ENCODE peak calls at places on chromosomes 11 and 22, in five cellular contexts. One of them, this sample, is unnamed.

GRCh38 chr11:100681064-100681502 is 6.0 kb upstream of the ARHGAP42 start:
- DNase-seq in fibroblast of villous mesenchyme: peak
- DNase-seq in ovary: no peak
- DNase-seq in IMR-90: peak
- DNase-seq in body of pancreas: peak
- DNase-seq in this sample: no peak

GRCh38 chr11:124746621-124747243 is 5.3 kb downstream of the VSIG2 start:
- DNase-seq in body of pancreas: peak
- DNase-seq in fibroblast of villous mesenchyme: peak
- DNase-seq in ovary: no peak
- DNase-seq in IMR-90: peak
- DNase-seq in this sample: no peak

GRCh38 chr11:63620928-63621539 is 6.8 kb upstream of the PLAAT3 start:
- DNase-seq in body of pancreas: no peak
- DNase-seq in fibroblast of villous mesenchyme: no peak
- DNase-seq in ovary: no peak
- DNase-seq in IMR-90: no peak
- DNase-seq in this sample: no peak

GRCh38 chr11:43576834-43577521 is 103.6 kb upstream of the HSD17B12 start:
- DNase-seq in ovary: peak
- DNase-seq in body of pancreas: peak
- DNase-seq in IMR-90: peak
- DNase-seq in fibroblast of villous mesenchyme: peak
- DNase-seq in this sample: no peak

GRCh38 chr11:68373810-68374501 is 61.6 kb downstream of the LRP5 start:
- DNase-seq in body of pancreas: peak
- DNase-seq in ovary: no peak
- DNase-seq in IMR-90: peak
- DNase-seq in fibroblast of villous mesenchyme: peak
- DNase-seq in this sample: no peak

GRCh38 chr11:123481647-123482046 is 51.6 kb downstream of the GRAMD1B start:
- DNase-seq in fibroblast of villous mesenchyme: no peak
- DNase-seq in IMR-90: no peak
- DNase-seq in body of pancreas: no peak
- DNase-seq in ovary: no peak
- DNase-seq in this sample: no peak

GRCh38 chr22:38921126-38921525 is 36.3 kb upstream of the APOBEC3A start:
- DNase-seq in ovary: no peak
- DNase-seq in IMR-90: no peak
- DNase-seq in fibroblast of villous mesenchyme: no peak
- DNase-seq in body of pancreas: peak
- DNase-seq in this sample: no peak

GRCh38 chr11:126104420-126104819 is 41.8 kb upstream of the CDON start:
- DNase-seq in IMR-90: no peak
- DNase-seq in fibroblast of villous mesenchyme: no peak
- DNase-seq in ovary: no peak
- DNase-seq in body of pancreas: no peak
- DNase-seq in this sample: no peak

GRCh38 chr11:110601941-110602340 is 110.3 kb downstream of the ARHGAP20 start:
- DNase-seq in body of pancreas: no peak
- DNase-seq in IMR-90: no peak
- DNase-seq in fibroblast of villous mesenchyme: no peak
- DNase-seq in ovary: no peak
- DNase-seq in this sample: no peak

GRCh38 chr11:64204464-64204989 is 2.0 kb upstream of the FERMT3 start:
- DNase-seq in body of pancreas: peak
- DNase-seq in fibroblast of villous mesenchyme: peak
- DNase-seq in IMR-90: peak
- DNase-seq in ovary: peak
- DNase-seq in this sample: peak

GRCh38 chr11:119709638-119710346 is 19.2 kb downstream of the NECTIN1 start:
- DNase-seq in body of pancreas: peak
- DNase-seq in ovary: peak
- DNase-seq in IMR-90: peak
- DNase-seq in fibroblast of villous mesenchyme: peak
- DNase-seq in this sample: no peak

GRCh38 chr11:490930-491260 is 16.1 kb downstream of the RNH1 start:
- DNase-seq in ovary: no peak
- DNase-seq in IMR-90: no peak
- DNase-seq in body of pancreas: no peak
- DNase-seq in fibroblast of villous mesenchyme: no peak
- DNase-seq in this sample: no peak

GRCh38 chr11:10379022-10379421 is 74.1 kb downstream of the ADM start:
- DNase-seq in IMR-90: peak
- DNase-seq in fibroblast of villous mesenchyme: peak
- DNase-seq in ovary: no peak
- DNase-seq in body of pancreas: no peak
- DNase-seq in this sample: no peak

GRCh38 chr11:114296190-114296978 is at the start of gene NNMT:
- DNase-seq in fibroblast of villous mesenchyme: peak
- DNase-seq in body of pancreas: peak
- DNase-seq in IMR-90: peak
- DNase-seq in ovary: peak
- DNase-seq in this sample: peak

GRCh38 chr11:92457250-92457649 is 232.6 kb downstream of the FAT3 start:
- DNase-seq in IMR-90: peak
- DNase-seq in fibroblast of villous mesenchyme: no peak
- DNase-seq in ovary: no peak
- DNase-seq in body of pancreas: no peak
- DNase-seq in this sample: no peak

GRCh38 chr11:68677432-68677831 is 6.9 kb upstream of the GAL start:
- DNase-seq in body of pancreas: peak
- DNase-seq in fibroblast of villous mesenchyme: peak
- DNase-seq in ovary: no peak
- DNase-seq in IMR-90: peak
- DNase-seq in this sample: peak

GRCh38 chr11:134132808-134133207 is 63.9 kb downstream of the JAM3 start:
- DNase-seq in fibroblast of villous mesenchyme: no peak
- DNase-seq in IMR-90: peak
- DNase-seq in body of pancreas: no peak
- DNase-seq in ovary: no peak
- DNase-seq in this sample: no peak

GRCh38 chr11:94588366-94588952 is 21.3 kb downstream of the PIWIL4 start:
- DNase-seq in fibroblast of villous mesenchyme: no peak
- DNase-seq in body of pancreas: no peak
- DNase-seq in IMR-90: no peak
- DNase-seq in ovary: no peak
- DNase-seq in this sample: no peak

GRCh38 chr11:105718641-105719040 is 108.8 kb downstream of the GRIA4 start:
- DNase-seq in ovary: no peak
- DNase-seq in body of pancreas: no peak
- DNase-seq in fibroblast of villous mesenchyme: no peak
- DNase-seq in IMR-90: no peak
- DNase-seq in this sample: no peak

GRCh38 chr11:11032072-11032471 is 174.2 kb upstream of the ZBED5 start:
- DNase-seq in ovary: no peak
- DNase-seq in fibroblast of villous mesenchyme: no peak
- DNase-seq in IMR-90: no peak
- DNase-seq in body of pancreas: no peak
- DNase-seq in this sample: no peak

GRCh38 chr11:454043-454442 is 4.0 kb downstream of the PTDSS2 start:
- DNase-seq in fibroblast of villous mesenchyme: no peak
- DNase-seq in body of pancreas: no peak
- DNase-seq in ovary: no peak
- DNase-seq in IMR-90: no peak
- DNase-seq in this sample: no peak

GRCh38 chr11:57202282-57202681 is 20.5 kb downstream of the LRRC55 start:
- DNase-seq in IMR-90: no peak
- DNase-seq in body of pancreas: no peak
- DNase-seq in ovary: no peak
- DNase-seq in fibroblast of villous mesenchyme: no peak
- DNase-seq in this sample: no peak

GRCh38 chr11:69320326-69320725 is 26.4 kb downstream of the MYEOV start:
- DNase-seq in body of pancreas: peak
- DNase-seq in IMR-90: no peak
- DNase-seq in fibroblast of villous mesenchyme: no peak
- DNase-seq in ovary: no peak
- DNase-seq in this sample: no peak

GRCh38 chr22:28000361-28000760 is 81.3 kb upstream of the PITPNB start:
- DNase-seq in fibroblast of villous mesenchyme: no peak
- DNase-seq in ovary: no peak
- DNase-seq in IMR-90: no peak
- DNase-seq in body of pancreas: no peak
- DNase-seq in this sample: no peak

GRCh38 chr22:28004021-28004420 is 85.0 kb upstream of the PITPNB start:
- DNase-seq in ovary: no peak
- DNase-seq in fibroblast of villous mesenchyme: no peak
- DNase-seq in body of pancreas: no peak
- DNase-seq in IMR-90: no peak
- DNase-seq in this sample: no peak

GRCh38 chr22:28002863-28003565 is 84.0 kb upstream of the PITPNB start:
- DNase-seq in fibroblast of villous mesenchyme: peak
- DNase-seq in ovary: no peak
- DNase-seq in body of pancreas: no peak
- DNase-seq in IMR-90: no peak
- DNase-seq in this sample: no peak

GRCh38 chr22:28001171-28001835 is 82.2 kb upstream of the PITPNB start:
- DNase-seq in IMR-90: no peak
- DNase-seq in fibroblast of villous mesenchyme: no peak
- DNase-seq in body of pancreas: no peak
- DNase-seq in ovary: no peak
- DNase-seq in this sample: no peak

DNA sequence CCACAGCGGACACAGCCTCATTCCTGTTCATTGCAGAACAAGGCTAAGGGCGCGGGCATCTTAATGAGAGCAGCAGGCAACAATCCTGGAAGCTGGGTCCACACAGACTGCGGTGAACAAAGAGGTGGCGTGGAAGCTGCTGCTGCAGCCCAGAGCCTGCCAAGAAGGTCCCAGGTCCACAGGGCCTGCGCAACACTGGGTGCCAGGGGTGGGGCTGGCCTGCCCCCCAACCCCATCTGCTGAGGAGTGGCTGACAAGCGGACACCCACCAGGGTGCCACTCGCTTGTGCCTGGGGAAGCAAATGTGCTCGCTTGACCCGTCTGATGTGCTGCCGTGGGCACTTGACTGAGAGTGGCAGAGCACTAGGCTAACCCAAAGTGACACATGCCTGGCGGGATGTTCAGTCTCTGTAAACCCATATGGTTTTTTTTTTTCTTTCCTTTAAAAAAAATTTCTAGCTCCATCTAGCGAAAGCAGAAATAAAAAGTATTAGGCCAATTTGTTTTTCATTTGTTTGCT is 83.2 kb upstream of the PITPNB start:
- DNase-seq in ovary: no peak
- DNase-seq in fibroblast of villous mesenchyme: no peak
- DNase-seq in IMR-90: no peak
- DNase-seq in body of pancreas: no peak
- DNase-seq in this sample: no peak
- TF ChIP-seq CTCF in ovary: no peak
- TF ChIP-seq CTCF in fibroblast of villous mesenchyme: no peak
- TF ChIP-seq CTCF in IMR-90: no peak
- TF ChIP-seq CTCF in body of pancreas: no peak
- TF ChIP-seq CTCF in this sample: no peak

DNA sequence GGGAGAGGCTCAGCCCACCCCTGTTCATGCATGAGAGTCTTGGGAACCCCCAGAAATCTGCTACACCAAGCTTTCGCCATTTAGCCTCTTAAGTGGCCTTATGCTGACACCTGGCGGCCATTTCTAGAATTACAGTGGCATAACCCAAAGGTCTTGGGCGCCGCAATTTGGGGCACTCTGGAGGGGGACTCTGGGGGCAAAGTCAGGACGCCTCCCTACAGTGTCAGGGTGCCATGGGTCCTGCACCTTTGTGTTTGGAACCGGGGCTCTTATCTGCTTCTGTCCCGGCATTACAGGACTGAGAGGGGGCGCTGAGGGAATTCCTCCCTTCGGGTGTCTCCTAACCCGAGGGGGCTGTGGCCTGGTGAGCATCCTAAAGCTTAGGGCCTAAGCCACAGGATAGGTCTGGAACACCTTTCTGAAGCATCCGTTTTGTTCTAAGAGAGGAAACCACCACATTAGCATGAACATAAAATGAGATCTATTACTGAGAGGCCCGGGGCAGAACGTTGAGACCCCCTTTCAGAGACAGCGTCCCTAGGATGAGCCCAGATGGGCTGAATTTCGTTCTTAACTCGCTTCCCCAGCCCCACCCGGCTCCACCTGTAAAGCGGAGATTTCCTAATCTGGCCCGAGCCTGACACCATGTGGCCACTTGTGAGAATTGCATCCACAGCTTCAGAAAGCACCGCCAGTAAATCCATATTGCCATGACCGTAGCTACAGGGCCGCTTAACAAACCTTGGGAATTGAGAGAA is 9.3 kb downstream of the INS start:
- DNase-seq in ovary: peak
- DNase-seq in body of pancreas: peak
- DNase-seq in IMR-90: peak
- DNase-seq in fibroblast of villous mesenchyme: peak
- DNase-seq in this sample: no peak
- H3K4me3 ChIP-seq in ovary: no peak
- H3K4me3 ChIP-seq in body of pancreas: no peak
- H3K4me3 ChIP-seq in IMR-90: no peak
- H3K4me3 ChIP-seq in fibroblast of villous mesenchyme: no peak
- H3K4me3 ChIP-seq in this sample: no peak

DNA sequence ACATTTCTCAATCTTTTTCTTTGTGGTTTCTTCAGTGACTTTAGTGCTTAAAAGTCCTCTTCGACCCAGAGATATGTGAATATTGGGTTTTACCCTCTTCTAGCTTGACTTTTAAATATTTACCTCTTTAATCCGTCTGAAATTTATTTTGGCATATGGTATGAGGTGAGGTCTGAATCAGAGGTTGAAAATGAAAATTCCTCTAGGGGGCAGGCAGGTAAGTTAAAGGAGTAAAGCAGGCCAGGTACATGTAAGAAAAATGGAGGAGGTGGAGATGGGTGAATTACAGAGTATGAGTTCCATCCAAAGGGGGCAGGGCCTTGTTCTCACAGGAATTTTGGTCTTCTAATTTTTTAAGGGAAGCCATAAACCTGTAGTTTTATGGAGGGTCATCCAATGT is 263.8 kb upstream of the NARS2 start:
- DNase-seq in body of pancreas: no peak
- DNase-seq in IMR-90: no peak
- DNase-seq in fibroblast of villous mesenchyme: no peak
- DNase-seq in ovary: no peak
- DNase-seq in this sample: no peak
- TF ChIP-seq CTCF in body of pancreas: no peak
- TF ChIP-seq CTCF in IMR-90: no peak
- TF ChIP-seq CTCF in fibroblast of villous mesenchyme: no peak
- TF ChIP-seq CTCF in ovary: no peak
- TF ChIP-seq CTCF in this sample: no peak

GRCh38 chr22:24157783-24158170 is 23.5 kb upstream of the SUSD2 start:
- DNase-seq in IMR-90: no peak
- DNase-seq in body of pancreas: no peak
- DNase-seq in fibroblast of villous mesenchyme: no peak
- DNase-seq in ovary: no peak
- DNase-seq in this sample: no peak
- H3K4me3 ChIP-seq in IMR-90: no peak
- H3K4me3 ChIP-seq in body of pancreas: no peak
- H3K4me3 ChIP-seq in fibroblast of villous mesenchyme: no peak
- H3K4me3 ChIP-seq in ovary: no peak
- H3K4me3 ChIP-seq in this sample: no peak